ENCODE peak calls at places on chromosomes 2 and 18, in six cellular contexts. M is fibroblast of gingiva, T is skeletal muscle cell, L is ovary, V is transverse colon, F is choroid plexus epithelial cell. Z is an unnamed sample.

GRCh38 chr2:239313251-239313650 is 87.6 kb downstream of the HDAC4 start:
- DNase-seq in M (no peak), T (no peak), L (peak; percentile 19), V (no peak), F (no peak), Z (no peak)

GRCh38 chr2:233063976-233064411 is 3.9 kb downstream of the INPP5D start:
- DNase-seq in M (no peak), T (no peak), L (no peak), V (no peak), F (no peak), Z (no peak)

GRCh38 chr2:16180631-16181030 is 240.3 kb downstream of the MYCN start:
- DNase-seq in M (no peak), T (no peak), L (no peak), V (no peak), F (no peak), Z (no peak)

GRCh38 chr2:50401772-50402653 is 629.9 kb downstream of the NRXN1 start:
- DNase-seq in M (no peak), T (peak; percentile 13), L (peak; percentile 17), V (peak; percentile 14), F (peak; percentile 77), Z (peak; percentile 37)

GRCh38 chr18:9741821-9742541 is 33.9 kb downstream of the RAB31 start:
- DNase-seq in M (peak; percentile 35), T (no peak), L (no peak), V (no peak), F (peak; percentile 51), Z (no peak)

GRCh38 chr2:171529914-171530313 is 7.6 kb downstream of the CYBRD1 start:
- DNase-seq in M (no peak), T (no peak), L (no peak), V (no peak), F (peak; percentile 23), Z (peak; percentile 22)

GRCh38 chr18:13112982-13113381 is 105.6 kb upstream of the LDLRAD4 start:
- DNase-seq in M (peak; percentile 47), T (no peak), L (peak; percentile 39), V (peak; percentile 47), F (peak; percentile 76), Z (no peak)

GRCh38 chr2:40130251-40130994 is 321.5 kb downstream of the SLC8A1 start:
- DNase-seq in M (no peak), T (no peak), L (no peak), V (no peak), F (peak; percentile 18), Z (no peak)

GRCh38 chr2:79832540-79833234 is 319.8 kb downstream of the CTNNA2 start:
- DNase-seq in M (no peak), T (no peak), L (no peak), V (no peak), F (no peak), Z (no peak)

GRCh38 chr18:49727816-49728215 is 85.5 kb downstream of the ACAA2 start:
- DNase-seq in M (no peak), T (no peak), L (no peak), V (no peak), F (no peak), Z (no peak)

GRCh38 chr2:46615555-46616487 is 136.5 kb downstream of the TMEM247 start:
- DNase-seq in M (no peak), T (no peak), L (no peak), V (peak; percentile 16), F (peak; percentile 24), Z (peak; percentile 50)

GRCh38 chr2:149456285-149456684 is 125.9 kb downstream of the LYPD6 start:
- DNase-seq in M (no peak), T (no peak), L (no peak), V (no peak), F (no peak), Z (no peak)

GRCh38 chr2:197292614-197293013 is 18.0 kb downstream of the ANKRD44 start:
- DNase-seq in M (no peak), T (no peak), L (no peak), V (no peak), F (no peak), Z (peak; percentile 64)

GRCh38 chr2:235170016-235170415 is 218.2 kb downstream of the SH3BP4 start:
- DNase-seq in M (peak; percentile 93), T (peak; percentile 76), L (no peak), V (no peak), F (peak; percentile 61), Z (no peak)